ENCODE peak calls at places on chromosomes 11 and 22, in six cellular contexts. W, E, J, T, B and R are unnamed samples.
A peak's percentile ranks its signal among the peaks of the same experiment; 100 is the strongest.

GRCh38 chr11:102929966-102930365 is 25.6 kb downstream of the MMP13 start:
- DNase-seq in E (no peak), T (no peak), B (no peak), J (no peak), W (no peak), R (no peak)

GRCh38 chr11:103055174-103055890 is 36.6 kb downstream of the DCUN1D5 start:
- DNase-seq in T (no peak), E (peak; percentile 62), B (peak; percentile 65), J (no peak), W (no peak), R (no peak)

GRCh38 chr11:64649304-64649703 is 58.3 kb downstream of the SLC22A12 start:
- DNase-seq in W (no peak), E (peak; percentile 51), B (no peak), J (peak; percentile 38), T (no peak), R (no peak)

GRCh38 chr11:67111261-67111660 is 7.8 kb upstream of the KDM2A start:
- DNase-seq in T (no peak), E (peak; percentile 46), W (no peak), B (peak; percentile 24), J (no peak), R (no peak)

GRCh38 chr11:9315078-9315688 is 790 bp upstream of the TMEM41B start:
- DNase-seq in T (peak; percentile 79), J (no peak), W (no peak), E (no peak), B (peak; percentile 4), R (no peak)

GRCh38 chr11:96388891-96389603 is 665 bp downstream of the CCDC82 start:
- DNase-seq in T (no peak), J (no peak), E (no peak), W (no peak), B (no peak), R (no peak)

GRCh38 chr11:11843233-11843632 is 1.5 kb downstream of the USP47 start:
- DNase-seq in W (no peak), E (peak; percentile 68), B (peak; percentile 94), J (no peak), T (no peak), R (no peak)

GRCh38 chr11:17277024-17277584 is 565 bp downstream of the NUCB2 start:
- DNase-seq in E (peak; percentile 52), B (peak; percentile 63), J (no peak), W (no peak), T (no peak), R (no peak)

GRCh38 chr11:24560324-24560723 is 63.5 kb downstream of the LUZP2 start:
- DNase-seq in T (no peak), B (no peak), J (no peak), E (no peak), W (no peak), R (no peak)

GRCh38 chr11:83195176-83195531 is 1.6 kb downstream of the ANKRD42 start:
- DNase-seq in J (no peak), E (no peak), W (no peak), T (no peak), B (peak; percentile 1), R (no peak)

GRCh38 chr11:36362902-36363301 is 66.8 kb downstream of the PRR5L start:
- DNase-seq in B (peak; percentile 67), J (no peak), T (no peak), E (peak; percentile 68), W (no peak), R (no peak)

GRCh38 chr11:39975091-39975490 is 1484.4 kb downstream of the LRRC4C start:
- DNase-seq in T (no peak), J (no peak), B (no peak), W (no peak), E (no peak), R (no peak)

GRCh38 chr11:12066799-12067508 is 43.4 kb upstream of the MICAL2 start:
- DNase-seq in B (peak; percentile 56), W (no peak), J (peak; percentile 56), T (no peak), E (peak; percentile 49), R (no peak)

GRCh38 chr22:50731811-50732624 is 6.0 kb upstream of the ACR start:
- DNase-seq in J (peak; percentile 27), T (peak; percentile 79), W (no peak), B (peak; percentile 31), E (peak; percentile 55), R (no peak)

GRCh38 chr11:85180528-85180927 is 446.6 kb downstream of the DLG2 start:
- DNase-seq in B (no peak), E (no peak), J (no peak), T (no peak), W (no peak), R (no peak)

GRCh38 chr11:102767800-102768199 is 12.6 kb downstream of the MMP10 start:
- DNase-seq in T (no peak), B (no peak), J (no peak), E (no peak), W (no peak), R (no peak)

GRCh38 chr11:31110825-31111224 is 258.7 kb downstream of the DCDC1 start:
- DNase-seq in E (peak; percentile 29), T (no peak), J (no peak), B (no peak), W (no peak), R (no peak)

GRCh38 chr22:26502688-26503561 is 9.3 kb downstream of the TFIP11 start:
- DNase-seq in W (no peak), E (peak; percentile 60), B (peak; percentile 51), T (peak; percentile 84), J (no peak), R (no peak)

GRCh38 chr11:34161361-34161760 is 55.9 kb downstream of the NAT10 start:
- DNase-seq in B (no peak), T (no peak), W (no peak), J (no peak), E (no peak), R (no peak)

GRCh38 chr11:12354750-12355545 is 22.4 kb upstream of the PARVA start:
- DNase-seq in E (no peak), B (no peak), J (no peak), T (no peak), W (no peak), R (no peak)

GRCh38 chr11:88421530-88421929 is 84.0 kb upstream of the CTSC start:
- DNase-seq in B (peak; percentile 48), J (no peak), E (peak; percentile 66), W (no peak), T (no peak), R (no peak)

GRCh38 chr22:48391171-48391711 is 1436.4 kb downstream of the BRD1 start:
- DNase-seq in J (no peak), W (peak; percentile 49), B (no peak), E (no peak), T (no peak), R (no peak)

GRCh38 chr11:96074551-96075309 is 150.8 kb upstream of the MTMR2 start:
- DNase-seq in W (no peak), J (no peak), B (no peak), T (no peak), E (no peak), R (no peak)

GRCh38 chr22:50467341-50467740 is 7.5 kb downstream of the SBF1 start:
- DNase-seq in T (no peak), J (no peak), E (no peak), W (no peak), B (no peak), R (no peak)

GRCh38 chr11:296976-297665 is 2.2 kb downstream of the IFITM5 start:
- DNase-seq in J (no peak), B (no peak), T (peak; percentile 71), W (no peak), E (no peak), R (no peak)

GRCh38 chr11:75338516-75339218 is 12.8 kb downstream of the ARRB1 start:
- DNase-seq in T (no peak), B (peak; percentile 65), E (peak; percentile 32), W (no peak), J (no peak), R (no peak)

DNA sequence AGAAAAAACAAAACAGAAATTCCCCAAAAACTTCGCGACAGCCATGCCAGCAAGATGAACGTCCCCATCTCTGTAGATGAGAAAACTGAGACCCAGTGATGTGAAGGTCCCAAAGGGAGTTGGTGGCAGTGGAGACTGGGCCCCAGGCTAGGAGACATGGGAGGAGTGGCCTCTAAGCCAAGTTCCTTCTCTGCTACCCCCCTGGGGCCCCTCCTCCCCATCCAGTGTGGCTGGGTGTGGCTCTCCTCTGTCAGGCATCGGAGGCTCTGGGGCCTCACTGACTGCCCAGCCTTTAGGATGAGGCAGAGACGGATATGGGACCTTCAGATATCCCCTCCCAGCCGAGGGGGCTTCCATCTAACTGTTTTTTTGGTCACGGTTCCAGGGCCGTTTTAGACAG is 9.8 kb downstream of the RELT start:
- DNase-seq in B (no peak), J (no peak), W (no peak), E (no peak), T (peak; percentile 94), R (no peak)
- H3K4me3 ChIP-seq in B (no peak overlapping the region), J (no peak overlapping the region), W (no peak overlapping the region), E (no peak overlapping the region), T (peak overlapping the region; percentile 11), R (no peak overlapping the region)

DNA sequence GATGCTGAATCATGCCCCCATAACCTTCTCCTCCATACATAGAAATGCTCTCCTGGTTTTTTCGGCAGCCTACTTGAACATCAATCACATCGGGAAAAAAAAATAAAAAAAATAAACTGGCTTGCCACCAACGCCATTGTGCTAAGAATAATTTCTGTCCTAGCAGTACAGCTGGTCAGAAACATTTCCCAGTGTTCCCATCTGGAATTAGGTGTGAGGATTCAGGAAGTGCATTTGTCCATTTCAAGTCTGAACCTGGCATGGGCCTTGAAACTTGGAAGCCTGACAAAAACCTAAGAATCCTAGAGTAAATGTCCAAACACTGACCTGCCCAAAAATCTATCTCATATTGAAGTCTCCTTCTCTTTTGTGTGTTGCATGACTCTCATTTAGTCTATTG is 16.6 kb upstream of the NAV2 start:
- DNase-seq in T (no peak), J (no peak), E (no peak), W (no peak), B (no peak), R (no peak)
- TF ChIP-seq CTCF in T (no peak), J (no peak), E (no peak), W (no peak), B (no peak), R (no peak)

DNA sequence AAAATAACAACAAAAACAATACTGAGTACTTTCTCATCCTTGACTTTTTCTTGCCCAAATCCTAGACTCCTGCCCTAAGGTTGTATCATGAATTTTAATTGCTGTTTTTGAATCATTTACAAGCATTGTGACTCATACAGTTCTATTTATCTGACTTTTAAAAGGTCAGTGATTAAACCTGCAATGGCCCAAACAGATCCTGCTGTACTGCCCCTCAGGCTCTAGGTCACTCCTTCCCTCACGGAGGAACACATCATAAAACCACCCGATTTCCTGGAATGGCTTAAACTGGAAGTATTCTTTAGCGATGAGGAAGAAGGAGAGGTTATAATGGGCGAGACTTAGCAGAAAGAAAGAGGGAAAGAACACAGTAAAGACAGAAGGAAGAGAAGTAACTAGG is 12.3 kb downstream of the ARFGAP3 start:
- DNase-seq in J (no peak), E (peak; percentile 5), T (no peak), W (no peak), B (peak; percentile 39), R (no peak)
- H3K27ac ChIP-seq in J (no peak overlapping the region), E (no peak overlapping the region), T (no peak overlapping the region), W (no peak overlapping the region), B (no peak overlapping the region), R (no peak overlapping the region)

DNA sequence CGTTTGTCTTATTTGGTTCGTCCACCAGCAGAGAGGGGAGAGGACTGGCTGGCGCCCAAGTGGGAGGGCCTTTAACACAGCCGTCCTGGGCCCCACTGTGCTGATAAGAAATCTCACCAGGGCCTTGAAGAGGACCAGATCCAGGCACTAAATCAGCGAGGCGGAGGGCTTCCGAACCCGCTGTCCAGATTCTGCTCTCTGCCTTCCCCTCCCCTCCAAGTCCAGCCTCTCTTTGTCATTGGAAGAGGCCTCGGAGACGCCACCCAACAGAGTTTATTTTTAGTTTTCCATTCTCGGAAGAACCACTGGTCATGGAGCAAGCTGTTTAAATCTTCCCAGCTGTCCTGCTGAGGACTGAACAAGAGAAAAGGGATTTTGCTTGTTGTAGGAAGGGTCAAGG is 9.3 kb upstream of the FXYD6 start:
- DNase-seq in E (peak; percentile 72), B (no peak), T (no peak), W (peak; percentile 73), J (peak; percentile 97), R (peak; percentile 93)
- H3K4me3 ChIP-seq in E (peak overlapping the region; percentile 3), B (no peak overlapping the region), T (no peak overlapping the region), W (peak overlapping the region; percentile 17), J (no peak overlapping the region), R (peak overlapping the region; percentile 23)